ENCODE peak calls at places on chromosomes 12 and 14, in eight cellular contexts. One of them, this sample, is unnamed.

GRCh38 chr12:57628280-57629191 is 4.5 kb downstream of the B4GALNT1 start:
- DNase-seq in stomach: no peak
- DNase-seq in left lung: no peak
- DNase-seq in tibial artery: no peak
- DNase-seq in PC-9: no peak
- DNase-seq in HFF-Myc: no peak
- DNase-seq in AG04449: no peak
- DNase-seq in uterus: no peak
- DNase-seq in this sample: no peak

GRCh38 chr12:34402228-34402898 is 380.1 kb downstream of the ALG10 start:
- DNase-seq in stomach: peak
- DNase-seq in left lung: peak
- DNase-seq in tibial artery: peak
- DNase-seq in PC-9: peak
- DNase-seq in HFF-Myc: no peak
- DNase-seq in AG04449: no peak
- DNase-seq in uterus: peak
- DNase-seq in this sample: no peak

GRCh38 chr12:31222620-31223222 is 103.2 kb downstream of the SINHCAF start:
- DNase-seq in stomach: no peak
- DNase-seq in left lung: peak
- DNase-seq in tibial artery: no peak
- DNase-seq in PC-9: no peak
- DNase-seq in HFF-Myc: no peak
- DNase-seq in AG04449: no peak
- DNase-seq in uterus: no peak
- DNase-seq in this sample: no peak

GRCh38 chr12:11730299-11731041 is 81.0 kb downstream of the ETV6 start:
- DNase-seq in stomach: peak
- DNase-seq in left lung: no peak
- DNase-seq in tibial artery: no peak
- DNase-seq in PC-9: peak
- DNase-seq in HFF-Myc: no peak
- DNase-seq in AG04449: no peak
- DNase-seq in uterus: no peak
- DNase-seq in this sample: no peak

GRCh38 chr12:100554608-100555077 is 18.8 kb upstream of the GAS2L3 start:
- DNase-seq in stomach: no peak
- DNase-seq in left lung: no peak
- DNase-seq in tibial artery: no peak
- DNase-seq in PC-9: peak
- DNase-seq in HFF-Myc: peak
- DNase-seq in AG04449: peak
- DNase-seq in uterus: no peak
- DNase-seq in this sample: peak

GRCh38 chr12:64569923-64570595 is 40.2 kb upstream of the RASSF3 start:
- DNase-seq in stomach: no peak
- DNase-seq in left lung: no peak
- DNase-seq in tibial artery: no peak
- DNase-seq in PC-9: no peak
- DNase-seq in HFF-Myc: no peak
- DNase-seq in AG04449: no peak
- DNase-seq in uterus: no peak
- DNase-seq in this sample: no peak

GRCh38 chr12:120110550-120111501 is 5.7 kb downstream of the RAB35 start:
- DNase-seq in stomach: peak
- DNase-seq in left lung: peak
- DNase-seq in tibial artery: peak
- DNase-seq in PC-9: no peak
- DNase-seq in HFF-Myc: no peak
- DNase-seq in AG04449: no peak
- DNase-seq in uterus: no peak
- DNase-seq in this sample: no peak

GRCh38 chr12:105279460-105280056 is 43.6 kb upstream of the APPL2 start:
- DNase-seq in stomach: peak
- DNase-seq in left lung: no peak
- DNase-seq in tibial artery: no peak
- DNase-seq in PC-9: no peak
- DNase-seq in HFF-Myc: no peak
- DNase-seq in AG04449: no peak
- DNase-seq in uterus: no peak
- DNase-seq in this sample: no peak

GRCh38 chr12:53995311-53996187 is 4.4 kb upstream of the HOXC9 start:
- DNase-seq in stomach: peak
- DNase-seq in left lung: no peak
- DNase-seq in tibial artery: peak
- DNase-seq in PC-9: peak
- DNase-seq in HFF-Myc: no peak
- DNase-seq in AG04449: no peak
- DNase-seq in uterus: no peak
- DNase-seq in this sample: no peak

GRCh38 chr14:76688373-76688671 is 72.9 kb upstream of the VASH1 start:
- DNase-seq in stomach: no peak
- DNase-seq in left lung: no peak
- DNase-seq in tibial artery: no peak
- DNase-seq in PC-9: no peak
- DNase-seq in HFF-Myc: no peak
- DNase-seq in AG04449: no peak
- DNase-seq in uterus: no peak
- DNase-seq in this sample: no peak

GRCh38 chr12:66035289-66035961 is 95.1 kb downstream of the LLPH start:
- DNase-seq in stomach: no peak
- DNase-seq in left lung: no peak
- DNase-seq in tibial artery: no peak
- DNase-seq in PC-9: no peak
- DNase-seq in HFF-Myc: peak
- DNase-seq in AG04449: no peak
- DNase-seq in uterus: no peak
- DNase-seq in this sample: no peak

GRCh38 chr14:47186491-47186890 is 488.9 kb downstream of the MDGA2 start:
- DNase-seq in stomach: no peak
- DNase-seq in left lung: no peak
- DNase-seq in tibial artery: no peak
- DNase-seq in PC-9: no peak
- DNase-seq in HFF-Myc: no peak
- DNase-seq in AG04449: no peak
- DNase-seq in uterus: no peak
- DNase-seq in this sample: no peak

GRCh38 chr14:81268016-81268416 is 47.3 kb upstream of the GTF2A1 start:
- DNase-seq in stomach: no peak
- DNase-seq in left lung: no peak
- DNase-seq in tibial artery: no peak
- DNase-seq in PC-9: no peak
- DNase-seq in HFF-Myc: no peak
- DNase-seq in AG04449: no peak
- DNase-seq in uterus: no peak
- DNase-seq in this sample: no peak

GRCh38 chr14:95998656-95999055 is 40.5 kb upstream of the C14orf132 start:
- DNase-seq in stomach: no peak
- DNase-seq in left lung: no peak
- DNase-seq in tibial artery: no peak
- DNase-seq in PC-9: no peak
- DNase-seq in HFF-Myc: peak
- DNase-seq in AG04449: no peak
- DNase-seq in uterus: no peak
- DNase-seq in this sample: no peak

GRCh38 chr12:104243551-104243950 is 28.0 kb downstream of the TXNRD1 start:
- DNase-seq in stomach: no peak
- DNase-seq in left lung: no peak
- DNase-seq in tibial artery: no peak
- DNase-seq in PC-9: no peak
- DNase-seq in HFF-Myc: no peak
- DNase-seq in AG04449: no peak
- DNase-seq in uterus: no peak
- DNase-seq in this sample: no peak

GRCh38 chr12:88142610-88142991 is 494 bp downstream of the TMTC3 start:
- DNase-seq in stomach: peak
- DNase-seq in left lung: peak
- DNase-seq in tibial artery: no peak
- DNase-seq in PC-9: peak
- DNase-seq in HFF-Myc: no peak
- DNase-seq in AG04449: no peak
- DNase-seq in uterus: peak
- DNase-seq in this sample: no peak

GRCh38 chr12:4270670-4271432 is 2.7 kb upstream of the CCND2 start:
- DNase-seq in stomach: no peak
- DNase-seq in left lung: peak
- DNase-seq in tibial artery: peak
- DNase-seq in PC-9: no peak
- DNase-seq in HFF-Myc: no peak
- DNase-seq in AG04449: no peak
- DNase-seq in uterus: peak
- DNase-seq in this sample: no peak

GRCh38 chr12:79662046-79662811 is 28.5 kb downstream of the PAWR start:
- DNase-seq in stomach: no peak
- DNase-seq in left lung: no peak
- DNase-seq in tibial artery: no peak
- DNase-seq in PC-9: no peak
- DNase-seq in HFF-Myc: no peak
- DNase-seq in AG04449: no peak
- DNase-seq in uterus: no peak
- DNase-seq in this sample: no peak

GRCh38 chr12:66176525-66176924 is 6.7 kb upstream of the TMBIM4 start:
- DNase-seq in stomach: no peak
- DNase-seq in left lung: no peak
- DNase-seq in tibial artery: no peak
- DNase-seq in PC-9: no peak
- DNase-seq in HFF-Myc: no peak
- DNase-seq in AG04449: no peak
- DNase-seq in uterus: no peak
- DNase-seq in this sample: no peak

GRCh38 chr14:69812725-69813124 is 15.7 kb upstream of the SLC10A1 start:
- DNase-seq in stomach: no peak
- DNase-seq in left lung: no peak
- DNase-seq in tibial artery: no peak
- DNase-seq in PC-9: peak
- DNase-seq in HFF-Myc: no peak
- DNase-seq in AG04449: no peak
- DNase-seq in uterus: no peak
- DNase-seq in this sample: no peak
- TF ChIP-seq CTCF in stomach: no peak
- TF ChIP-seq CTCF in left lung: no peak
- TF ChIP-seq CTCF in tibial artery: no peak
- TF ChIP-seq CTCF in PC-9: peak
- TF ChIP-seq CTCF in HFF-Myc: no peak
- TF ChIP-seq CTCF in AG04449: no peak
- TF ChIP-seq CTCF in uterus: no peak
- TF ChIP-seq CTCF in this sample: no peak

GRCh38 chr14:91980157-91980556 is 32.7 kb upstream of the FBLN5 start:
- DNase-seq in stomach: no peak
- DNase-seq in left lung: no peak
- DNase-seq in tibial artery: no peak
- DNase-seq in PC-9: no peak
- DNase-seq in HFF-Myc: peak
- DNase-seq in AG04449: peak
- DNase-seq in uterus: no peak
- DNase-seq in this sample: peak

GRCh38 chr14:91985008-91985407 is 37.5 kb upstream of the FBLN5 start:
- DNase-seq in stomach: no peak
- DNase-seq in left lung: no peak
- DNase-seq in tibial artery: no peak
- DNase-seq in PC-9: no peak
- DNase-seq in HFF-Myc: no peak
- DNase-seq in AG04449: peak
- DNase-seq in uterus: no peak
- DNase-seq in this sample: no peak

GRCh38 chr14:91983571-91983970 is 36.1 kb upstream of the FBLN5 start:
- DNase-seq in stomach: no peak
- DNase-seq in left lung: no peak
- DNase-seq in tibial artery: no peak
- DNase-seq in PC-9: no peak
- DNase-seq in HFF-Myc: no peak
- DNase-seq in AG04449: no peak
- DNase-seq in uterus: no peak
- DNase-seq in this sample: no peak

GRCh38 chr14:91987192-91987591 is 39.7 kb upstream of the FBLN5 start:
- DNase-seq in stomach: no peak
- DNase-seq in left lung: no peak
- DNase-seq in tibial artery: peak
- DNase-seq in PC-9: no peak
- DNase-seq in HFF-Myc: no peak
- DNase-seq in AG04449: no peak
- DNase-seq in uterus: no peak
- DNase-seq in this sample: no peak

GRCh38 chr14:91985521-91986255 is 38.2 kb upstream of the FBLN5 start:
- DNase-seq in stomach: no peak
- DNase-seq in left lung: no peak
- DNase-seq in tibial artery: no peak
- DNase-seq in PC-9: no peak
- DNase-seq in HFF-Myc: no peak
- DNase-seq in AG04449: no peak
- DNase-seq in uterus: no peak
- DNase-seq in this sample: no peak
- TF ChIP-seq CTCF in stomach: no peak
- TF ChIP-seq CTCF in left lung: no peak
- TF ChIP-seq CTCF in tibial artery: no peak
- TF ChIP-seq CTCF in PC-9: no peak
- TF ChIP-seq CTCF in HFF-Myc: no peak
- TF ChIP-seq CTCF in AG04449: no peak
- TF ChIP-seq CTCF in uterus: no peak
- TF ChIP-seq CTCF in this sample: no peak

GRCh38 chr14:72155379-72155993 is 223.3 kb downstream of the RGS6 start:
- DNase-seq in stomach: no peak
- DNase-seq in left lung: no peak
- DNase-seq in tibial artery: no peak
- DNase-seq in PC-9: no peak
- DNase-seq in HFF-Myc: no peak
- DNase-seq in AG04449: no peak
- DNase-seq in uterus: no peak
- DNase-seq in this sample: no peak

GRCh38 chr14:72154645-72155378 is 222.6 kb downstream of the RGS6 start:
- DNase-seq in stomach: no peak
- DNase-seq in left lung: no peak
- DNase-seq in tibial artery: no peak
- DNase-seq in PC-9: no peak
- DNase-seq in HFF-Myc: no peak
- DNase-seq in AG04449: no peak
- DNase-seq in uterus: no peak
- DNase-seq in this sample: no peak
- TF ChIP-seq CTCF in stomach: no peak
- TF ChIP-seq CTCF in left lung: no peak
- TF ChIP-seq CTCF in tibial artery: no peak
- TF ChIP-seq CTCF in PC-9: no peak
- TF ChIP-seq CTCF in HFF-Myc: no peak
- TF ChIP-seq CTCF in AG04449: no peak
- TF ChIP-seq CTCF in uterus: no peak
- TF ChIP-seq CTCF in this sample: no peak

DNA sequence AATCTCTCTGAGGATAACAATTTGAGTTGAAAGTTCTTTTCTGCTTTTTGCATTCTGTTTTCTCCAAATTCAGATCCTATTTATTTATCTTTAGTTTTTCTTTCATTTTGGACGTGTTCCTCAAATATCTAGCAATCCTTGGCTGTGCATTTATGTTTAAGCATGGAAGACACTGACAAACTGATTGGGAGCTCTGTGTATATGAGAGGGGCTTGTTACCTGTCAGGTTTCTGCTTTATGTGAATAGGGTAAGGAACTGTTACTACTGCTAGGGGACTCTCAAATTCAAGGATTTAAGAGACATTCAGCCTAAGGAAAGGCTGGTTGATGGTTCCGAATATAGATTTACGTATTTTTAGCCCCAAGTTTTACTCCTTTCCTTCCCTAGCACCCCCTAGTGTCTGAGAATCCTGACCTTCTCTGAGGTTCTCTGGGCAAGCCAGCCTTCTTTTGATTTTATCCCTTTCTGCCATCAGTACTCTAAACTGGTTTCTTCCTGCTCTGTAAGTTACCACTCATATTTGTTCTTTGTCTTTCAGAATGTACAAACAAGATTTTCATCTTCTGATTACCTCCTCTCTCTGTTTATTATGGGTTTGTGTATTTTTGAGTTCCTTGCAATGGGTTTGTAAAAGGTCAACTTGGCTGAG is 30.5 kb downstream of the YLPM1 start:
- DNase-seq in stomach: no peak
- DNase-seq in left lung: no peak
- DNase-seq in tibial artery: no peak
- DNase-seq in PC-9: no peak
- DNase-seq in HFF-Myc: no peak
- DNase-seq in AG04449: no peak
- DNase-seq in uterus: no peak
- DNase-seq in this sample: no peak
- TF ChIP-seq CTCF in stomach: no peak
- TF ChIP-seq CTCF in left lung: no peak
- TF ChIP-seq CTCF in tibial artery: peak
- TF ChIP-seq CTCF in PC-9: peak
- TF ChIP-seq CTCF in HFF-Myc: peak
- TF ChIP-seq CTCF in AG04449: peak
- TF ChIP-seq CTCF in uterus: no peak
- TF ChIP-seq CTCF in this sample: peak

This sample was measured in AG09319.